ENCODE peak calls at places on chromosomes 16 and 17, in eight cellular contexts. N is dermis microvascular lymphatic vessel endothelial cell, U is ELR, M is HT1080, E is tibial nerve, B is A549, R is astrocyte, X is small intestine. J is an unnamed sample.
A peak's percentile ranks its signal among the peaks of the same experiment; 100 is the strongest.

GRCh38 chr17:31565652-31566051 is 174.2 kb downstream of the RAB11FIP4 start:
- DNase-seq in M (no peak), E (no peak), B (no peak), X (no peak), U (no peak), R (no peak), N (no peak), J (no peak)

GRCh38 chr17:59327891-59328290 is 3.6 kb upstream of the YPEL2 start:
- DNase-seq in U (no peak), E (no peak), M (peak; percentile 33), B (peak; percentile 32), R (no peak), N (no peak), X (peak; percentile 23), J (peak; percentile 4)

GRCh38 chr17:44383363-44383762 is 6.1 kb downstream of the ITGA2B start:
- DNase-seq in B (no peak), N (no peak), E (no peak), M (no peak), U (no peak), R (no peak), X (no peak), J (no peak)

GRCh38 chr16:51896013-51896412 is 650.9 kb downstream of the TOX3 start:
- DNase-seq in N (no peak), R (no peak), B (no peak), U (no peak), X (no peak), E (no peak), M (no peak), J (no peak)

GRCh38 chr16:57955572-57955971 is 15.4 kb downstream of the CNGB1 start:
- DNase-seq in M (peak; percentile 32), U (no peak), R (no peak), B (no peak), E (no peak), X (no peak), N (no peak), J (no peak)

GRCh38 chr16:77298638-77299360 is 99.6 kb downstream of the SYCE1L start:
- DNase-seq in R (peak; percentile 97), E (no peak), N (no peak), B (peak; percentile 93), M (peak; percentile 98), U (peak; percentile 95), X (no peak), J (no peak)

GRCh38 chr16:3467920-3468319 is 24.4 kb downstream of the NAA60 start:
- DNase-seq in M (no peak), N (no peak), E (no peak), R (peak; percentile 26), B (no peak), U (peak; percentile 54), X (no peak), J (no peak)

GRCh38 chr17:78605886-78606285 is 28.7 kb upstream of the DNAH17 start:
- DNase-seq in R (no peak), M (no peak), E (no peak), U (no peak), B (no peak), X (no peak), N (no peak), J (no peak)

GRCh38 chr16:79892278-79892677 is 291.7 kb upstream of the MAF start:
- DNase-seq in M (no peak), X (peak; percentile 20), U (no peak), E (no peak), N (no peak), B (no peak), R (no peak), J (no peak)

GRCh38 chr16:8959921-8960787 is 3.6 kb downstream of the USP7 start:
- DNase-seq in B (no peak), M (no peak), E (no peak), X (no peak), N (no peak), U (peak; percentile 43), R (peak; percentile 32), J (peak; percentile 52)

GRCh38 chr16:13779676-13780075 is 140.3 kb upstream of the ERCC4 start:
- DNase-seq in U (no peak), M (peak; percentile 63), E (no peak), N (no peak), B (no peak), R (no peak), X (no peak), J (no peak)

GRCh38 chr16:88406096-88407041 is 23.6 kb downstream of the ZNF469 start:
- DNase-seq in B (no peak), U (no peak), X (no peak), M (no peak), N (no peak), E (no peak), R (no peak), J (peak; percentile 70)

GRCh38 chr17:73255671-73256181 is 6.0 kb downstream of the CPSF4L start:
- DNase-seq in N (peak; percentile 20), U (peak; percentile 76), X (peak; percentile 29), B (peak; percentile 62), M (peak; percentile 62), E (no peak), R (no peak), J (peak; percentile 91)

GRCh38 chr17:57954421-57955182 is 610 bp downstream of the CUEDC1 start:
- DNase-seq in X (no peak), B (peak; percentile 80), U (peak; percentile 86), R (no peak), E (peak; percentile 63), N (no peak), M (peak; percentile 65), J (peak; percentile 84)

GRCh38 chr17:75888484-75888883 is 8.3 kb downstream of the TRIM65 start:
- DNase-seq in N (no peak), M (no peak), B (no peak), R (no peak), E (no peak), U (no peak), X (no peak), J (no peak)

GRCh38 chr17:2122641-2123302 is 67.9 kb downstream of the HIC1 start:
- DNase-seq in U (no peak), E (no peak), X (no peak), N (no peak), R (peak; percentile 79), M (no peak), B (no peak), J (peak; percentile 56)

GRCh38 chr17:14926073-14926472 is 339.1 kb downstream of the PMP22 start:
- DNase-seq in M (no peak), N (no peak), B (no peak), E (no peak), X (no peak), U (no peak), R (no peak), J (no peak)

GRCh38 chr17:1649844-1650409 is at the start of gene RILP:
- DNase-seq in N (peak; percentile 73), M (peak; percentile 36), X (peak; percentile 98), U (peak; percentile 56), E (peak; percentile 48), R (no peak), B (peak; percentile 74), J (no peak)

GRCh38 chr17:1810450-1811103 is 19.1 kb downstream of the SMYD4 start:
- DNase-seq in U (no peak), R (no peak), B (no peak), E (no peak), M (no peak), N (no peak), X (peak; percentile 82), J (no peak)

GRCh38 chr16:29806096-29806579 is at the start of gene MAZ:
- DNase-seq in R (peak; percentile 88), M (no peak), E (no peak), U (peak; percentile 90), B (peak; percentile 96), N (no peak), X (no peak), J (peak; percentile 90)

GRCh38 chr16:89052824-89053724 is 40.6 kb upstream of the ACSF3 start:
- DNase-seq in R (peak; percentile 47), B (peak; percentile 76), N (no peak), M (peak; percentile 11), X (peak; percentile 42), U (no peak), E (no peak), J (peak; percentile 90)

GRCh38 chr17:57288034-57288752 is 31.9 kb downstream of the MSI2 start:
- DNase-seq in U (no peak), M (no peak), N (no peak), X (no peak), E (no peak), B (no peak), R (no peak), J (no peak)

GRCh38 chr17:77462101-77462500 is 321.3 kb downstream of the SEC14L1 start:
- DNase-seq in N (no peak), B (no peak), E (no peak), X (no peak), U (no peak), M (no peak), R (no peak), J (no peak)

GRCh38 chr16:85416267-85417109 is 196.6 kb upstream of the GSE1 start:
- DNase-seq in N (no peak), B (peak; percentile 67), X (peak; percentile 71), R (no peak), M (no peak), E (no peak), U (peak; percentile 42), J (peak; percentile 79)

GRCh38 chr17:30344283-30345088 is 10.6 kb upstream of the TMIGD1 start:
- DNase-seq in X (peak; percentile 96), R (peak; percentile 36), M (no peak), N (peak; percentile 90), B (peak; percentile 85), U (no peak), E (no peak), J (peak; percentile 25)

GRCh38 chr17:36514856-36515255 is 19.8 kb downstream of the MYO19 start:
- DNase-seq in U (no peak), B (no peak), X (no peak), N (no peak), E (no peak), R (no peak), M (no peak), J (no peak)

GRCh38 chr16:842061-842476 is 41.5 kb upstream of the GNG13 start:
- DNase-seq in X (peak; percentile 5), M (peak; percentile 38), E (no peak), B (no peak), R (no peak), U (no peak), N (no peak), J (no peak)

GRCh38 chr17:31318298-31319190 is 2.9 kb downstream of the EVI2A start:
- DNase-seq in U (peak; percentile 14), E (peak; percentile 35), N (no peak), M (no peak), R (peak; percentile 91), B (no peak), X (peak; percentile 28), J (no peak)

GRCh38 chr17:7136266-7136877 is 21.8 kb upstream of the ASGR2 start:
- DNase-seq in U (peak; percentile 84), R (peak; percentile 47), B (peak; percentile 77), N (peak; percentile 61), E (peak; percentile 75), X (peak; percentile 67), M (peak; percentile 63), J (peak; percentile 70)

GRCh38 chr17:60169921-60170817 is 20.4 kb downstream of the CA4 start:
- DNase-seq in R (no peak), M (peak; percentile 42), B (no peak), X (peak; percentile 56), E (no peak), N (peak; percentile 92), U (peak; percentile 44), J (no peak)

GRCh38 chr16:83970430-83970815 is 2.4 kb downstream of the NECAB2 start:
- DNase-seq in E (no peak), N (no peak), X (no peak), M (no peak), B (no peak), R (no peak), U (no peak), J (no peak)

GRCh38 chr17:15651583-15652110 is 32.1 kb upstream of the FBXW10B start:
- DNase-seq in M (peak; percentile 99), U (peak; percentile 99), N (peak; percentile 90), R (peak; percentile 98), X (peak; percentile 99), E (peak; percentile 88), B (peak; percentile 99), J (peak; percentile 85)

GRCh38 chr16:25038239-25038954 is 23.2 kb upstream of the ARHGAP17 start:
- DNase-seq in U (no peak), M (no peak), N (no peak), R (no peak), X (no peak), B (no peak), E (no peak), J (no peak)

GRCh38 chr17:50329716-50330115 is 16.2 kb upstream of the XYLT2 start:
- DNase-seq in E (no peak), X (no peak), B (no peak), R (no peak), U (no peak), M (no peak), N (no peak), J (no peak)

J was measured in SK-N-SH.